ENCODE peak calls at places on chromosomes 7 and 10, in nine cellular contexts. L, E, I, U, X, S, P, M and V are unnamed samples.

GRCh38 chr7:2101630-2102374 is 130.9 kb downstream of the MAD1L1 start:
- DNase-seq in L (no peak), E (no peak), I (no peak), U (no peak), X (no peak), S (no peak), P (no peak), M (peak; percentile 65), V (no peak)

GRCh38 chr7:22665816-22666375 is 61.1 kb upstream of the IL6 start:
- DNase-seq in L (no peak), E (peak; percentile 23), I (no peak), U (peak; percentile 26), X (no peak), S (no peak), P (no peak), M (no peak), V (no peak)

GRCh38 chr7:112362796-112363195 is 87.5 kb upstream of the IFRD1 start:
- DNase-seq in L (no peak), E (peak; percentile 8), I (peak; percentile 71), U (no peak), X (peak; percentile 67), S (no peak), P (no peak), M (peak; percentile 38), V (peak; percentile 42)

GRCh38 chr10:124992462-124993344 is 50.8 kb downstream of the ZRANB1 start:
- DNase-seq in L (no peak), E (peak; percentile 74), I (peak; percentile 57), U (peak; percentile 68), X (peak; percentile 24), S (peak; percentile 67), P (peak; percentile 61), M (peak; percentile 89), V (peak; percentile 71)

GRCh38 chr10:124523301-124523871 is 61.8 kb downstream of the LHPP start:
- DNase-seq in L (no peak), E (peak; percentile 13), I (no peak), U (no peak), X (no peak), S (no peak), P (no peak), M (peak; percentile 63), V (no peak)

GRCh38 chr7:94244760-94245159 is 149.9 kb upstream of the COL1A2 start:
- DNase-seq in L (no peak), E (peak; percentile 11), I (no peak), U (peak; percentile 32), X (no peak), S (no peak), P (peak; percentile 11), M (no peak), V (no peak)

GRCh38 chr10:29780096-29780495 is 145.3 kb upstream of the SVIL start:
- DNase-seq in L (no peak), E (no peak), I (no peak), U (no peak), X (no peak), S (no peak), P (no peak), M (no peak), V (no peak)

GRCh38 chr7:91504919-91505318 is 240.7 kb downstream of the FZD1 start:
- DNase-seq in L (no peak), E (no peak), I (no peak), U (no peak), X (peak; percentile 29), S (no peak), P (no peak), M (no peak), V (no peak)

GRCh38 chr7:134081695-134082094 is 45.4 kb upstream of the LRGUK start:
- DNase-seq in L (no peak), E (no peak), I (no peak), U (no peak), X (no peak), S (no peak), P (no peak), M (no peak), V (no peak)

GRCh38 chr7:123660514-123661354 is 5.1 kb downstream of the LMOD2 start:
- DNase-seq in L (no peak), E (no peak), I (no peak), U (no peak), X (no peak), S (no peak), P (no peak), M (no peak), V (no peak)

GRCh38 chr10:98457762-98458161 is 11.0 kb upstream of the HPS1 start:
- DNase-seq in L (no peak), E (no peak), I (no peak), U (no peak), X (no peak), S (no peak), P (no peak), M (no peak), V (no peak)

GRCh38 chr10:78849731-78850130 is 219.0 kb upstream of the ZMIZ1 start:
- DNase-seq in L (no peak), E (no peak), I (no peak), U (no peak), X (no peak), S (no peak), P (no peak), M (no peak), V (no peak)

GRCh38 chr10:75754096-75754495 is 322.7 kb downstream of the LRMDA start:
- DNase-seq in L (no peak), E (no peak), I (no peak), U (no peak), X (no peak), S (no peak), P (no peak), M (no peak), V (no peak)

GRCh38 chr7:12699299-12699698 is 11.9 kb downstream of the ARL4A start:
- DNase-seq in L (no peak), E (no peak), I (no peak), U (no peak), X (no peak), S (no peak), P (no peak), M (no peak), V (no peak)

GRCh38 chr7:132541656-132542055 is 34.6 kb downstream of the PLXNA4 start:
- DNase-seq in L (no peak), E (no peak), I (no peak), U (no peak), X (no peak), S (no peak), P (no peak), M (no peak), V (no peak)

GRCh38 chr10:16904619-16905018 is 87.4 kb upstream of the RSU1 start:
- DNase-seq in L (no peak), E (peak; percentile 95), I (no peak), U (no peak), X (no peak), S (no peak), P (no peak), M (no peak), V (no peak)

GRCh38 chr7:122901250-122901649 is 15.0 kb upstream of the CADPS2 start:
- DNase-seq in L (no peak), E (peak; percentile 13), I (no peak), U (no peak), X (no peak), S (no peak), P (no peak), M (no peak), V (no peak)

GRCh38 chr10:28677889-28678686 is 767 bp downstream of the BAMBI start:
- DNase-seq in L (no peak), E (peak; percentile 20), I (no peak), U (peak; percentile 44), X (no peak), S (no peak), P (peak; percentile 31), M (peak; percentile 16), V (no peak)

GRCh38 chr7:80499350-80499955 is 12.4 kb downstream of the GNAT3 start:
- DNase-seq in L (no peak), E (peak; percentile 94), I (no peak), U (peak; percentile 85), X (no peak), S (peak; percentile 95), P (peak; percentile 96), M (no peak), V (peak; percentile 61)

GRCh38 chr7:27150568-27151340 is 1.6 kb downstream of the HOXA3 start:
- DNase-seq in L (no peak), E (peak; percentile 80), I (peak; percentile 68), U (peak; percentile 72), X (peak; percentile 85), S (peak; percentile 93), P (peak; percentile 77), M (peak; percentile 54), V (peak; percentile 62)

GRCh38 chr7:102991540-102992214 is 78.9 kb downstream of the LRRC17 start:
- DNase-seq in L (no peak), E (peak; percentile 86), I (peak; percentile 60), U (peak; percentile 92), X (peak; percentile 4), S (peak; percentile 94), P (peak; percentile 96), M (peak; percentile 15), V (no peak)

GRCh38 chr10:119237722-119238436 is 30.5 kb downstream of the GRK5 start:
- DNase-seq in L (no peak), E (no peak), I (no peak), U (no peak), X (no peak), S (no peak), P (no peak), M (no peak), V (no peak)